ENCODE peak calls at places on chromosomes 16 and 17, in seven cellular contexts. H is D721Med; V is stimulated activated naive B cell treated with anti-CD40 and anti-IgM and Interleukin-4, amounts not matched to agents 10 μg/mL and 1 μg/mL and 100 μg/mL, for 72 hours; U is lower lobe of right lung; A is CD8-positive, alpha-beta T cell; C is EH; R is AG09309. L is an unnamed sample.

GRCh38 chr16:65323655-65324237 is 201.9 kb upstream of the CDH11 start:
- DNase-seq in U (no peak), C (no peak), V (no peak), A (no peak), R (no peak), H (no peak), L (no peak)

GRCh38 chr16:51951668-51952298 is 595.2 kb downstream of the TOX3 start:
- DNase-seq in V (no peak), C (no peak), R (no peak), A (no peak), U (no peak), H (no peak), L (no peak)

GRCh38 chr16:84947996-84948854 is 63.1 kb downstream of the ZDHHC7 start:
- DNase-seq in V (no peak), H (no peak), U (no peak), C (no peak), A (no peak), R (no peak), L (no peak)

GRCh38 chr16:59410451-59410850 is 676.3 kb upstream of the GOT2 start:
- DNase-seq in R (no peak), C (no peak), A (no peak), V (no peak), U (no peak), H (no peak), L (no peak)

GRCh38 chr17:1110844-1111598 is 68.8 kb downstream of the ABR start:
- DNase-seq in V (no peak), H (no peak), R (peak), A (no peak), C (peak), U (peak), L (peak)

GRCh38 chr16:65598626-65599025 is 476.8 kb upstream of the CDH11 start:
- DNase-seq in U (no peak), V (no peak), R (no peak), H (no peak), A (no peak), C (no peak), L (no peak)

GRCh38 chr17:76781056-76781982 is 43.4 kb downstream of the MFSD11 start:
- DNase-seq in A (no peak), V (no peak), C (no peak), U (no peak), R (no peak), H (no peak), L (no peak)

GRCh38 chr17:75356260-75356937 is 49.1 kb downstream of the GRB2 start:
- DNase-seq in R (no peak), V (no peak), H (no peak), A (no peak), U (no peak), C (no peak), L (no peak)

GRCh38 chr16:8571061-8571596 is 19.2 kb downstream of the TMEM114 start:
- DNase-seq in V (no peak), U (no peak), R (no peak), A (no peak), C (peak), H (no peak), L (no peak)

GRCh38 chr16:12094537-12095265 is 118.2 kb downstream of the SNX29 start:
- DNase-seq in U (no peak), C (no peak), V (no peak), H (no peak), R (no peak), A (no peak), L (peak)

GRCh38 chr16:71499775-71500364 is 10.7 kb upstream of the ZNF19 start:
- DNase-seq in R (no peak), H (no peak), V (peak), C (peak), U (no peak), A (peak), L (no peak)

GRCh38 chr16:942436-943060 is 28.2 kb downstream of the LMF1 start:
- DNase-seq in A (no peak), H (no peak), C (no peak), R (no peak), V (no peak), U (no peak), L (no peak)

GRCh38 chr16:9047689-9048301 is 43.6 kb upstream of the HAPSTR1 start:
- DNase-seq in U (peak), R (peak), H (no peak), V (peak), A (peak), C (peak), L (peak)

GRCh38 chr17:66371561-66371960 is 69.1 kb downstream of the PRKCA start:
- DNase-seq in A (no peak), H (no peak), R (no peak), U (no peak), C (no peak), V (no peak), L (no peak)

GRCh38 chr16:86287641-86288201 is 222.6 kb upstream of the FOXF1 start:
- DNase-seq in R (no peak), V (no peak), A (no peak), C (no peak), U (no peak), H (no peak), L (no peak)

GRCh38 chr16:85991425-85991824 is 92.5 kb downstream of the IRF8 start:
- DNase-seq in A (no peak), V (no peak), U (no peak), C (no peak), R (no peak), H (no peak), L (no peak)

GRCh38 chr17:63458478-63458877 is 12.4 kb upstream of the CYB561 start:
- DNase-seq in H (no peak), U (no peak), C (no peak), A (no peak), R (no peak), V (no peak), L (no peak)

GRCh38 chr17:43211480-43212402 is at the start of gene TMEM106A:
- DNase-seq in H (no peak), A (peak), C (peak), U (peak), R (peak), V (peak), L (peak)

GRCh38 chr17:2087597-2088211 is 32.8 kb downstream of the HIC1 start:
- DNase-seq in V (peak), C (peak), U (peak), H (no peak), A (peak), R (no peak), L (peak)

GRCh38 chr16:55478827-55479559 is at the start of gene MMP2:
- DNase-seq in H (no peak), R (no peak), V (no peak), C (peak), U (peak), A (no peak), L (peak)

GRCh38 chr17:9529033-9529748 is 46.4 kb downstream of the STX8 start:
- DNase-seq in A (no peak), V (no peak), H (no peak), U (no peak), C (peak), R (no peak), L (no peak)

GRCh38 chr16:68901910-68902309 is 58.6 kb downstream of the TANGO6 start:
- DNase-seq in U (no peak), V (no peak), R (peak), C (peak), H (no peak), A (no peak), L (no peak)

L was measured in kidney.